ENCODE peak calls at places on chromosomes 12 and 14, in seven cellular contexts. D, X, U, M, Z, W and J are unnamed samples.

GRCh38 chr12:75712223-75712622 is 200.8 kb upstream of the KRR1 start:
- DNase-seq in U (no peak), M (no peak), Z (no peak), W (no peak), X (no peak), D (no peak), J (no peak)

GRCh38 chr12:111407371-111408115 is 1.8 kb downstream of the SH2B3 start:
- DNase-seq in W (no peak), U (no peak), X (no peak), Z (no peak), M (no peak), D (no peak), J (no peak)

GRCh38 chr12:125280482-125281377 is 215.5 kb downstream of the AACS start:
- DNase-seq in M (no peak), D (no peak), U (no peak), X (no peak), Z (no peak), W (peak; percentile 74), J (no peak)

GRCh38 chr14:24092960-24093900 is 881 bp upstream of the PCK2 start:
- DNase-seq in M (no peak), Z (no peak), X (no peak), U (no peak), W (no peak), D (peak; percentile 50), J (no peak)

GRCh38 chr14:69749956-69750355 is 17.0 kb upstream of the SRSF5 start:
- DNase-seq in M (no peak), U (no peak), D (no peak), W (no peak), Z (no peak), X (no peak), J (no peak)

GRCh38 chr14:106286697-106287290 is 760.4 kb downstream of the TMEM121 start:
- DNase-seq in W (no peak), D (no peak), Z (no peak), X (no peak), M (no peak), U (peak; percentile 10), J (peak; percentile 8)

GRCh38 chr12:91142184-91142583 is 30.9 kb upstream of the LUM start:
- DNase-seq in Z (no peak), W (no peak), D (no peak), M (no peak), U (no peak), X (no peak), J (no peak)

GRCh38 chr12:109212460-109213115 is 96.2 kb downstream of the ACACB start:
- DNase-seq in Z (no peak), D (no peak), X (no peak), W (no peak), U (no peak), M (no peak), J (no peak)

GRCh38 chr14:71626281-71626835 is 305.9 kb upstream of the RGS6 start:
- DNase-seq in D (no peak), X (no peak), Z (no peak), U (no peak), M (no peak), W (no peak), J (no peak)

GRCh38 chr14:66813636-66814035 is 305.7 kb downstream of the GPHN start:
- DNase-seq in X (no peak), Z (no peak), D (peak; percentile 16), W (no peak), U (no peak), M (no peak), J (no peak)

GRCh38 chr14:99679996-99680395 is 4.1 kb upstream of the CYP46A1 start:
- DNase-seq in W (no peak), D (no peak), X (no peak), Z (no peak), M (no peak), U (no peak), J (no peak)

GRCh38 chr14:77498120-77498979 is at the start of gene ISM2:
- DNase-seq in Z (peak; percentile 3), X (no peak), D (peak; percentile 65), W (no peak), M (peak; percentile 42), U (peak; percentile 54), J (peak; percentile 4)

GRCh38 chr14:102541771-102542170 is 32.2 kb upstream of the ANKRD9 start:
- DNase-seq in U (no peak), Z (no peak), D (no peak), W (no peak), X (no peak), M (no peak), J (no peak)

GRCh38 chr12:132071001-132071810 is 72.9 kb downstream of the DDX51 start:
- DNase-seq in U (no peak), M (no peak), W (no peak), Z (no peak), X (no peak), D (no peak), J (no peak)

GRCh38 chr12:27709932-27710591 is 570 bp upstream of the MRPS35 start:
- DNase-seq in X (no peak), D (no peak), Z (peak; percentile 26), U (no peak), M (no peak), W (no peak), J (no peak)

GRCh38 chr14:28763914-28764848 is 2.4 kb upstream of the FOXG1 start:
- DNase-seq in M (no peak), U (no peak), W (no peak), Z (no peak), D (no peak), X (no peak), J (no peak)

GRCh38 chr14:39467889-39468524 is 35.8 kb upstream of the FBXO33 start:
- DNase-seq in D (no peak), M (no peak), U (peak; percentile 46), W (peak; percentile 33), Z (peak; percentile 74), X (no peak), J (no peak)

GRCh38 chr12:11657511-11657910 is 8.0 kb downstream of the ETV6 start:
- DNase-seq in U (no peak), Z (no peak), D (no peak), W (no peak), M (no peak), X (no peak), J (no peak)

GRCh38 chr12:11660624-11661023 is 11.2 kb downstream of the ETV6 start:
- DNase-seq in U (no peak), W (no peak), Z (no peak), X (no peak), D (no peak), M (no peak), J (no peak)

GRCh38 chr12:11661491-11662085 is 12.1 kb downstream of the ETV6 start:
- DNase-seq in D (no peak), U (no peak), W (no peak), M (peak; percentile 67), Z (no peak), X (no peak), J (no peak)

GRCh38 chr12:11656550-11656949 is 7.1 kb downstream of the ETV6 start:
- DNase-seq in Z (peak; percentile 62), W (no peak), M (no peak), X (no peak), D (no peak), U (no peak), J (no peak)

DNA sequence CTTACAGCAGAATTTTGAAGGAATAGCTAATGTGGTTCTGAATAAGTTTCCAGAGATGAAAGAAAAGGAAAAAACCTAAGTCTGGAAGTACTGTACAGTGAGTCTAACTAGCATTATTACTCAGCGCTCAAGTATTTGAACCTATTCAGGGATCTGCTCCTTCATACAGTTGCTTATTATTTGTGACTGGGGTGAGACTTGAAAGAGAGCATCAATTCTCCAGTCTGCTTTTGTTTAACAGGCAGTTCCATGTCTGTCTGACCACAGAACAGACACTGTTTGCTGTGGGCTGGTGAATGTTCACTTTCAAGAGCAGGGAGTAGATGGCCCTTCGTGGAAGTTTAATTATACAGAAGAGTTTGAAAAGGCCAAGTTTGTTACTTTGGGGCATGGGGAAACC is 9.3 kb downstream of the ETV6 start:
- DNase-seq in U (no peak), Z (no peak), D (no peak), M (no peak), W (no peak), X (no peak), J (no peak)
- H3K27ac ChIP-seq in U (no peak overlapping the region), Z (no peak overlapping the region), D (peak overlapping the region; percentile 43), M (no peak overlapping the region), W (no peak overlapping the region), X (no peak overlapping the region), J (no peak overlapping the region)

GRCh38 chr12:2581293-2582045 is 213.3 kb upstream of the FKBP4 start:
- DNase-seq in M (no peak), W (no peak), U (no peak), D (no peak), X (no peak), Z (no peak), J (no peak)

GRCh38 chr12:2575245-2575644 is 219.5 kb upstream of the FKBP4 start:
- DNase-seq in X (no peak), M (no peak), Z (no peak), D (no peak), U (no peak), W (no peak), J (no peak)

GRCh38 chr12:2580821-2581220 is 213.9 kb upstream of the FKBP4 start:
- DNase-seq in U (no peak), W (no peak), D (no peak), X (no peak), Z (no peak), M (no peak), J (no peak)

GRCh38 chr12:2578191-2578590 is 216.6 kb upstream of the FKBP4 start:
- DNase-seq in U (no peak), D (no peak), M (no peak), X (no peak), W (no peak), Z (no peak), J (no peak)

GRCh38 chr12:2578772-2579171 is 216.0 kb upstream of the FKBP4 start:
- DNase-seq in D (no peak), Z (no peak), W (no peak), M (no peak), X (no peak), U (no peak), J (no peak)
- H3K27ac ChIP-seq in D (no peak overlapping the region), Z (no peak overlapping the region), W (no peak overlapping the region), M (no peak overlapping the region), X (no peak overlapping the region), U (no peak overlapping the region), J (no peak overlapping the region)

GRCh38 chr12:107594995-107595394 is 90.6 kb upstream of the PWP1 start:
- DNase-seq in X (no peak), U (no peak), D (no peak), Z (no peak), W (no peak), M (no peak), J (no peak)

GRCh38 chr12:107598906-107599305 is 86.7 kb upstream of the PWP1 start:
- DNase-seq in D (no peak), X (no peak), U (no peak), M (no peak), W (no peak), Z (no peak), J (no peak)

GRCh38 chr12:107605293-107605692 is 80.3 kb upstream of the PWP1 start:
- DNase-seq in D (no peak), M (no peak), X (no peak), U (no peak), W (no peak), Z (no peak), J (no peak)

GRCh38 chr12:107597695-107598410 is 87.7 kb upstream of the PWP1 start:
- DNase-seq in M (no peak), U (no peak), X (no peak), W (no peak), D (no peak), Z (peak; percentile 76), J (no peak)

GRCh38 chr12:107600596-107601144 is 84.9 kb upstream of the PWP1 start:
- DNase-seq in Z (no peak), X (no peak), W (no peak), D (no peak), U (peak; percentile 71), M (no peak), J (no peak)
- H3K27ac ChIP-seq in Z (no peak overlapping the region), X (no peak overlapping the region), W (no peak overlapping the region), D (no peak overlapping the region), U (no peak overlapping the region), M (no peak overlapping the region), J (no peak overlapping the region)

GRCh38 chr14:74585406-74586335 is 26.4 kb downstream of the LTBP2 start:
- DNase-seq in X (no peak), Z (no peak), M (no peak), D (peak; percentile 30), U (no peak), W (no peak), J (no peak)
- H3K27ac ChIP-seq in X (no peak overlapping the region), Z (no peak overlapping the region), M (no peak overlapping the region), D (no peak overlapping the region), U (no peak overlapping the region), W (no peak overlapping the region), J (no peak overlapping the region)